ENCODE peak calls at places on chromosomes 2 and 18, in six cellular contexts. U, P, M, J, B and R are unnamed samples.

GRCh38 chr2:218679119-218679518 is 7.2 kb downstream of the STK36 start:
- DNase-seq in U (no peak), P (no peak), M (no peak), J (peak), B (no peak), R (no peak)

GRCh38 chr2:86790828-86791561 is at the start of gene CD8A:
- DNase-seq in U (peak), P (no peak), M (no peak), J (peak), B (peak), R (peak)

GRCh38 chr18:24176727-24177416 is 38.0 kb downstream of the CABYR start:
- DNase-seq in U (peak), P (peak), M (no peak), J (peak), B (peak), R (peak)

GRCh38 chr2:74846481-74846880 is 12.6 kb downstream of the HK2 start:
- DNase-seq in U (no peak), P (no peak), M (no peak), J (no peak), B (no peak), R (no peak)

GRCh38 chr18:48486762-48487161 is 52.1 kb upstream of the CTIF start:
- DNase-seq in U (no peak), P (no peak), M (no peak), J (peak), B (no peak), R (no peak)

GRCh38 chr18:21489119-21489750 is 111.3 kb downstream of the ESCO1 start:
- DNase-seq in U (peak), P (peak), M (no peak), J (peak), B (peak), R (peak)

GRCh38 chr2:32772623-32773221 is 144.9 kb downstream of the TTC27 start:
- DNase-seq in U (peak), P (peak), M (no peak), J (peak), B (peak), R (peak)

GRCh38 chr18:52572036-52572750 is 232.2 kb downstream of the DCC start:
- DNase-seq in U (no peak), P (no peak), M (no peak), J (no peak), B (no peak), R (no peak)

GRCh38 chr2:177265386-177265690 is 811 bp upstream of the NFE2L2 start:
- DNase-seq in U (peak), P (no peak), M (no peak), J (peak), B (no peak), R (no peak)

GRCh38 chr18:62715829-62716678 is 713 bp downstream of the PHLPP1 start:
- DNase-seq in U (peak), P (peak), M (no peak), J (peak), B (peak), R (peak)

GRCh38 chr2:222882484-222882928 is 21.7 kb downstream of the ACSL3 start:
- DNase-seq in U (no peak), P (no peak), M (no peak), J (no peak), B (no peak), R (no peak)

GRCh38 chr18:53909668-53910067 is 314.8 kb downstream of the MBD2 start:
- DNase-seq in U (peak), P (peak), M (no peak), J (peak), B (no peak), R (peak)

GRCh38 chr2:74063486-74063885 is 78.8 kb downstream of the TET3 start:
- DNase-seq in U (no peak), P (no peak), M (no peak), J (peak), B (no peak), R (no peak)

GRCh38 chr2:232013701-232014353 is 52.3 kb downstream of the DIS3L2 start:
- DNase-seq in U (no peak), P (peak), M (no peak), J (peak), B (no peak), R (peak)

GRCh38 chr2:71792926-71793761 is 339.8 kb downstream of the DYSF start:
- DNase-seq in U (no peak), P (no peak), M (no peak), J (peak), B (no peak), R (no peak)

GRCh38 chr2:16031055-16031847 is 90.9 kb downstream of the MYCN start:
- DNase-seq in U (no peak), P (no peak), M (no peak), J (no peak), B (no peak), R (no peak)

GRCh38 chr2:174914894-174915760 is 90.1 kb downstream of the CHN1 start:
- DNase-seq in U (no peak), P (no peak), M (no peak), J (no peak), B (no peak), R (no peak)

GRCh38 chr2:172968061-172968469 is 107.6 kb upstream of the MAP3K20 start:
- DNase-seq in U (no peak), P (no peak), M (no peak), J (peak), B (no peak), R (no peak)

GRCh38 chr2:235716875-235717496 is 223.1 kb downstream of the AGAP1 start:
- DNase-seq in U (no peak), P (no peak), M (no peak), J (peak), B (no peak), R (no peak)

GRCh38 chr2:95375532-95376221 is 26.8 kb upstream of the FAHD2A start:
- DNase-seq in U (no peak), P (no peak), M (no peak), J (no peak), B (no peak), R (no peak)

DNA sequence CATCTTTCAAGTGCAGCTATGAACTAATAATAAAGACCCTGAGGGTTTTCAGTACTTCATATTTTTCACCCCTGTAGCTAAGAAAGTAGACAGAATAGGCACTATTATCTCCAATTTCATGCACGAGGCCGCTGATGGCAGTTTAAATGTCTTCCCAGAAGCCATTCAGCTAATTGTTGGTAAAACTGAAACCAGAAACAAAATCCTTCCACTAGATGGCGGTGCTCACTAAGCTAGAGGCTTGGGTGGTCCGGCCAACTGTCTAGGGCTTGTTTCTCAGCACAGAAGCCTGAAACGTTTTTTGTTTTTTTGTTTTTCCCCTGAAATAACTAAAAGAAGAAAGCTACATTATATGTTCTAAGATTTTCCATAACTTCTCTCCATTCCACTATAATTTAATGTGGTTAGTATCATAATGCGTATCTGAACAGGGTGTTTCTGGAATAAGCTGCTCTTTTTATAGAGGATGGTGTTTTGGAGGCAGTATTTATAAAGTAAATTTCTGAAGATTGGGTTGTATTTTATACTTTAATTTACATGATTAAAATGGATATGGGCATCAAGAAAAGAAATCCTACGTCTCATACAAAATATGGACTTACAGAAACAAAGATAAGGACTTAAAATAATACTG is 159.4 kb downstream of the PIK3C3 start:
- DNase-seq in U (peak), P (peak), M (no peak), J (peak), B (peak), R (peak)
- TF ChIP-seq CTCF in U (peak), P (peak), M (peak), J (peak), B (peak), R (peak)

DNA sequence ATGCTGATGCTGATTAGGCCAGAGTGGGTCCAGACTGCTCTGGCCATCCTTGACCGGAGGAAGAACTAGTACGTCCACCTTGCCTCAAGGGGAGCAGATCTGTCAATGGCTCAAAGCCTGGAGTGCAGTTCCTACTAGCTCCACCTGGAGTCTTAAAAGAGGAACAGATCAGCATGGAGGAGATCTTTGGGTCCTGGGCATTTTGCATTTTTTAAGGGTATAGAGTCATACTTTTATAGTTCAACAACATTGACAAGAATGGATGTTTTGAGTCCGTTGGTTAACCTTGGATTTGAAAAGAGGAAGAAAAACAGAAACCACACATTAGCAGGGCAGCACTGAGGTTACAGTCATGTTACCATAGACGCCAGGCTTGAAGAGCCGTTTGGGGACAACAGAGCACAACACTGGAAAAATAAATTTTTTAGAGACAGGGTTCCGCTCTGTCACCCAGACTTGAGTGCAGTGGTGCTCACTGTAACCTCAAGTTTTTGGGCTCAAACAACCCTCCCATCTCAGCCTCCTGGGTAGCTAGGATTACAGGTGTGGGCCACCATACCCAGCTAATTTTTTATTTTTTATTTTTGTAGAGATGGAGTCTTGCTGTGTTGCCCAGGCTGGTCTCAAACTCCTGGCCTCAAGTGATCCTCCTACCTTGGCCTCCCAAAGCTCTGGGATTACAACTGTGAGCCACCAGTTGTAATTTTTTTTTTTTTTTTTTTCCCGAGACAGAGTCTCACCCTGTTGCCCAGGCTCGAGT is 78.5 kb downstream of the PRKCE start:
- DNase-seq in U (no peak), P (peak), M (no peak), J (peak), B (peak), R (peak)
- TF ChIP-seq CTCF in U (no peak), P (peak), M (peak), J (peak), B (peak), R (peak)

GRCh38 chr2:96869281-96869823 is 528 bp downstream of the SEMA4C start:
- DNase-seq in U (peak), P (no peak), M (no peak), J (peak), B (peak), R (no peak)
- TF ChIP-seq CTCF in U (peak), P (no peak), M (peak), J (no peak), B (no peak), R (no peak)

GRCh38 chr2:101204400-101205095 is 48.1 kb upstream of the CNOT11 start:
- DNase-seq in U (no peak), P (no peak), M (no peak), J (peak), B (no peak), R (no peak)
- TF ChIP-seq CTCF in U (no peak), P (no peak), M (peak), J (peak), B (no peak), R (no peak)

DNA sequence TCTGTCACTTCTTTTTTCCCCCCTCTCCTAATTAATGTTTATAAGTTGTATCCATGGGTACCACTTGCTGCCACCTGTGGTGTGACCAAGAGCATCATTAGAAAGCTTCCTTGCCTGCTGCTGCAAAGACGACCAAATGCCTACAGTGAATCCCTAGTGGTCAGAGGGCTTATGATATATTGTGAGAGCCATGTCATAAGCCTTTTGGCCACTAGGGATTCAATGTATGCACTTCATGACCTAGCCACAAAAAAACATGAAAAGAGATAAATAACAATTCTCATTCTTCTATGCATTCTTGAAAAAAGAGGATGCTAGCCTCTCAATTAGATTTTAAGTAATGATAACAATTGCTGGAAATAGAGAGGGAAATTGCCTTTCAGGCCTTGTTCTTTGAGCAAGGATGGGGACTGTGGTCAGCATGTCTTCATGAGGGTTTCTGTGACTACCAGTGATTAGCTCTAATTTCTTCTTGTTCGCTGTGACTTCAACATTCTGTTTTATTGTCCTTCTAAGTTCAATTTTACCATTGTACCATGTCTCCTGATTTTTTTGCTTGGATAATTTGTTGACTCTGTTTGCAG is 435.3 kb downstream of the TGIF1 start:
- DNase-seq in U (no peak), P (peak), M (no peak), J (no peak), B (peak), R (no peak)
- TF ChIP-seq CTCF in U (no peak), P (peak), M (peak), J (peak), B (peak), R (no peak)

DNA sequence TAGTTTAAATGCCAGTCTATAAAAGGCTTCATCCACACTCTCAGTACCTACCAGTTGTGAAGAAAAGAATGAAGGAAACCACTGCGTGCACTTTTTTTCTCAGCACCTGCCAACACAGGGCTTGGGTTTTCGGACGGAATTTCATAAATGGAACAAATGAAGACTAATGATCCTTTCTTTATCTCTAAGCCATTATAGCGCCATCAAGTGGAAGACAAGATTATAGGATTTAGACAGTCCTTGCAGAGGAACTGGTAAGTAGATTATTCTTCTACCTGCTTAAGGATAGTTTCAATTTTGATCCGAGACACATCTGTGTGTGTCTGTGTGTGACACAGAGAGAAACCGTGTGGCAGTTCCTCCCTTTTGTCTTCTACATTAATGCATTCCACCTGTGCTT is 245.6 kb downstream of the NRXN1 start:
- DNase-seq in U (no peak), P (no peak), M (no peak), J (no peak), B (peak), R (no peak)
- TF ChIP-seq CTCF in U (no peak), P (no peak), M (no peak), J (no peak), B (peak), R (no peak)